ENCODE peak calls at places on chromosomes 5 and 9, in six cellular contexts. Y is IMR-90, B is mesendoderm, G is H1, C is neuronal stem cell, R is trophoblast cell. E is an unnamed sample.
A peak's percentile ranks its signal among the peaks of the same experiment; 100 is the strongest.

GRCh38 chr9:30235068-30235467 is 2149.4 kb upstream of the ACO1 start:
- DNase-seq in G (no peak), R (no peak), C (no peak), Y (no peak), B (peak; percentile 33), E (no peak)

GRCh38 chr5:37738057-37738691 is 101.7 kb downstream of the GDNF start:
- DNase-seq in B (no peak), Y (peak; percentile 93), C (no peak), G (no peak), R (peak; percentile 29), E (peak; percentile 90)

GRCh38 chr5:179793470-179794139 is at the start of gene LTC4S:
- DNase-seq in C (no peak), R (no peak), Y (peak; percentile 27), B (no peak), G (no peak), E (no peak)

GRCh38 chr5:180370861-180371641 is 17.9 kb upstream of the GFPT2 start:
- DNase-seq in C (no peak), G (no peak), R (no peak), Y (no peak), B (no peak), E (no peak)

GRCh38 chr9:115035872-115036612 is 81.9 kb downstream of the TNC start:
- DNase-seq in C (no peak), B (peak; percentile 61), R (peak; percentile 17), Y (peak; percentile 86), G (no peak), E (peak; percentile 69)

GRCh38 chr5:16776611-16777251 is 159.4 kb downstream of the MYO10 start:
- DNase-seq in C (no peak), R (peak; percentile 17), Y (no peak), G (no peak), B (peak; percentile 72), E (no peak)

GRCh38 chr5:982377-983237 is 26.0 kb upstream of the NKD2 start:
- DNase-seq in Y (no peak), R (no peak), B (peak; percentile 68), C (no peak), G (peak; percentile 88), E (no peak)

GRCh38 chr5:115977096-115977495 is 14.8 kb downstream of the LVRN start:
- DNase-seq in B (no peak), R (no peak), G (no peak), C (no peak), Y (no peak), E (peak; percentile 6)

GRCh38 chr5:109529520-109529919 is 119.7 kb upstream of the PJA2 start:
- DNase-seq in R (no peak), Y (peak; percentile 36), C (no peak), B (no peak), G (no peak), E (no peak)

GRCh38 chr9:129497064-129497836 is 123.7 kb downstream of the C9orf50 start:
- DNase-seq in C (no peak), R (peak; percentile 31), G (no peak), Y (no peak), B (no peak), E (peak; percentile 54)

GRCh38 chr5:134046801-134047707 is 42.3 kb upstream of the VDAC1 start:
- DNase-seq in G (no peak), R (no peak), B (no peak), Y (no peak), C (no peak), E (no peak)

GRCh38 chr5:93883459-93883858 is 142.1 kb upstream of the POU5F2 start:
- DNase-seq in R (no peak), C (no peak), G (no peak), B (no peak), Y (no peak), E (no peak)

GRCh38 chr9:84671651-84672467 is 2.3 kb downstream of the NTRK2 start:
- DNase-seq in Y (no peak), R (no peak), B (peak; percentile 8), G (no peak), C (no peak), E (no peak)

GRCh38 chr9:125638239-125638638 is 68.8 kb downstream of the MAPKAP1 start:
- DNase-seq in B (no peak), G (no peak), Y (no peak), C (no peak), R (no peak), E (no peak)

GRCh38 chr9:125638646-125639045 is 68.4 kb downstream of the MAPKAP1 start:
- DNase-seq in R (no peak), G (no peak), C (no peak), B (no peak), Y (no peak), E (no peak)

GRCh38 chr9:125635888-125636287 is 71.1 kb downstream of the MAPKAP1 start:
- DNase-seq in C (no peak), B (no peak), Y (no peak), R (no peak), G (no peak), E (no peak)

GRCh38 chr9:125637264-125637663 is 69.7 kb downstream of the MAPKAP1 start:
- DNase-seq in B (no peak), R (no peak), C (no peak), Y (no peak), G (no peak), E (no peak)

GRCh38 chr9:125639057-125639456 is 68.0 kb downstream of the MAPKAP1 start:
- DNase-seq in R (no peak), B (no peak), G (no peak), C (no peak), Y (no peak), E (no peak)
- H3K4me3 ChIP-seq in R (no peak overlapping the region), B (no peak overlapping the region), G (no peak overlapping the region), C (no peak overlapping the region), Y (no peak overlapping the region), E (no peak overlapping the region)

GRCh38 chr9:109317311-109317978 is 3.4 kb downstream of the EPB41L4B start:
- DNase-seq in C (no peak), G (no peak), B (peak; percentile 26), R (no peak), Y (no peak), E (no peak)
- H2AK5ac ChIP-seq in C (no peak overlapping the region), G (peak overlapping the region; percentile 89), B (no peak overlapping the region), R (no peak overlapping the region), Y (no peak overlapping the region), E (no peak overlapping the region)

GRCh38 chr5:10441083-10441991 is at the start of gene ROPN1L:
- DNase-seq in Y (peak; percentile 82), B (peak; percentile 93), R (peak; percentile 91), C (peak; percentile 87), G (peak; percentile 93), E (peak; percentile 87)

GRCh38 chr5:10440367-10440990 is 1.2 kb upstream of the ROPN1L start:
- DNase-seq in R (no peak), B (no peak), C (no peak), G (no peak), Y (no peak), E (no peak)

GRCh38 chr5:10445352-10445751 is 3.7 kb downstream of the ROPN1L start:
- DNase-seq in R (no peak), Y (no peak), C (no peak), B (no peak), G (no peak), E (no peak)

GRCh38 chr5:10441992-10442435 is 335 bp downstream of the ROPN1L start:
- DNase-seq in G (no peak), B (no peak), R (no peak), Y (no peak), C (no peak), E (peak; percentile 74)

DNA sequence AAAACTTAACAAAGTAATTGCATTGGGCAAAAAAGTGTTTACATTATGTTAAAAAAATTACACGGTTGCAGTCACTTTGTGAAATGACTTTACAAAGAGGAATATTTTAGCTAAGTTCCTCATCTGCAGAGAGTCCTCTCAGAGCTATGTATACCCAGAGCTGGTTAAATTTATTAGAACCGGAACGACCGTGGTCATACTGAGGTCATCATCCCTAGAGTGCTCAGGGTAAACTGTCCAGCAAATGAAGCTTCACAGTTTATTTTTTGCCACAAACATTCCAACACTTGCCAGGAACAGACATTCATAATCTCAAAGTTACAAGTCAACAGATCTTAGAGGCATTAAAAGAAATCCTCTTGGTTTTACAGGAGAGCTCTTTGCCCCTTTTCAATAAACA is 902 bp downstream of the ROPN1L start:
- DNase-seq in Y (no peak), R (no peak), C (no peak), B (no peak), G (no peak), E (peak; percentile 63)
- H3K4me3 ChIP-seq in Y (no peak overlapping the region), R (no peak overlapping the region), C (no peak overlapping the region), B (no peak overlapping the region), G (peak overlapping the region; percentile 83), E (peak overlapping the region; percentile 89)

DNA sequence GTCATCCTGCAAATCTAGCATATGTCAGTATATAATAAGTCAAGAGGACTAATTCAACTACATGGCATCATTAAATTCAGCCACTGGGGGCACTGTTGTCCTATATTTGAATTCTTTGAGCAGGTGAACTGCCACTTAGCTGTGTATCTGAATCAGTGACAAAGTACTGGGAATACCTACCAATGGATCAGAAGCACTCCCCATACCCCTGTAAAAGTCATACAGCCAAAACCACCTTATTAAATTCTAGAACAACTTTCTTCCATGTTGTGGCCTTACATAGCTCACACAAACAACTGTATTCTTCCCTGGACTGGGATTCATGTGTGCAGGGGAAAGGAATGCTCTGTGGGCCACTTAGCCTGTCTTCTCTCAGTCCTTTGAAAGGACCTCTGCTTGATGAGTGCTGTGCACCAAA is 57.4 kb upstream of the PLPP6 start:
- DNase-seq in R (peak; percentile 97), C (peak; percentile 72), B (peak; percentile 81), Y (peak; percentile 59), G (peak; percentile 81), E (peak; percentile 67)
- H2AK5ac ChIP-seq in R (no peak overlapping the region), C (no peak overlapping the region), B (no peak overlapping the region), Y (no peak overlapping the region), G (no peak overlapping the region), E (no peak overlapping the region)

E was measured in mesenchymal stem cell.